ENCODE peak calls at places on chromosomes 12 and 14, in seven cellular contexts. One of them, this sample, is unnamed.

GRCh38 chr14:103084021-103084919 is at the start of gene LBHD2:
- DNase-seq in tibial nerve: no peak
- DNase-seq in transverse colon: no peak
- DNase-seq in A549: no peak
- DNase-seq in endodermal cell: peak; percentile 61
- DNase-seq in psoas muscle: peak; percentile 39
- DNase-seq in iPS DF 6.9: no peak
- DNase-seq in this sample: no peak

GRCh38 chr12:112942572-112942971 is 4.3 kb downstream of the OAS3 start:
- DNase-seq in psoas muscle: no peak
- DNase-seq in tibial nerve: no peak
- DNase-seq in iPS DF 6.9: no peak
- DNase-seq in A549: no peak
- DNase-seq in endodermal cell: no peak
- DNase-seq in transverse colon: no peak
- DNase-seq in this sample: no peak

GRCh38 chr14:87457727-87458126 is 535.3 kb downstream of the GALC start:
- DNase-seq in psoas muscle: no peak
- DNase-seq in tibial nerve: no peak
- DNase-seq in endodermal cell: no peak
- DNase-seq in A549: no peak
- DNase-seq in iPS DF 6.9: no peak
- DNase-seq in transverse colon: no peak
- DNase-seq in this sample: no peak

GRCh38 chr14:105050551-105050897 is 14.7 kb downstream of the GPR132 start:
- DNase-seq in A549: no peak
- DNase-seq in psoas muscle: peak; percentile 60
- DNase-seq in transverse colon: peak; percentile 79
- DNase-seq in iPS DF 6.9: no peak
- DNase-seq in tibial nerve: no peak
- DNase-seq in endodermal cell: no peak
- DNase-seq in this sample: peak; percentile 83

GRCh38 chr14:51776102-51776894 is 84.1 kb upstream of the GNG2 start:
- DNase-seq in endodermal cell: peak; percentile 92
- DNase-seq in psoas muscle: peak; percentile 61
- DNase-seq in tibial nerve: peak; percentile 71
- DNase-seq in transverse colon: peak; percentile 37
- DNase-seq in iPS DF 6.9: peak; percentile 50
- DNase-seq in A549: peak; percentile 75
- DNase-seq in this sample: no peak

GRCh38 chr12:102740157-102741032 is 176.6 kb downstream of the PAH start:
- DNase-seq in iPS DF 6.9: no peak
- DNase-seq in psoas muscle: no peak
- DNase-seq in A549: peak; percentile 12
- DNase-seq in endodermal cell: no peak
- DNase-seq in tibial nerve: no peak
- DNase-seq in transverse colon: no peak
- DNase-seq in this sample: no peak

GRCh38 chr12:31369712-31370521 is 44.0 kb upstream of the SINHCAF start:
- DNase-seq in psoas muscle: no peak
- DNase-seq in tibial nerve: peak; percentile 31
- DNase-seq in transverse colon: peak; percentile 32
- DNase-seq in endodermal cell: peak; percentile 85
- DNase-seq in A549: no peak
- DNase-seq in iPS DF 6.9: no peak
- DNase-seq in this sample: peak; percentile 75

GRCh38 chr12:6057693-6058092 is 66.8 kb downstream of the VWF start:
- DNase-seq in endodermal cell: peak; percentile 97
- DNase-seq in transverse colon: no peak
- DNase-seq in tibial nerve: no peak
- DNase-seq in psoas muscle: no peak
- DNase-seq in A549: no peak
- DNase-seq in iPS DF 6.9: no peak
- DNase-seq in this sample: no peak

GRCh38 chr14:49481099-49481498 is 105.1 kb downstream of the RPS29 start:
- DNase-seq in tibial nerve: no peak
- DNase-seq in A549: no peak
- DNase-seq in transverse colon: no peak
- DNase-seq in psoas muscle: no peak
- DNase-seq in iPS DF 6.9: no peak
- DNase-seq in endodermal cell: no peak
- DNase-seq in this sample: no peak

GRCh38 chr12:11621797-11622423 is 27.6 kb upstream of the ETV6 start:
- DNase-seq in transverse colon: peak; percentile 22
- DNase-seq in A549: no peak
- DNase-seq in endodermal cell: peak; percentile 76
- DNase-seq in iPS DF 6.9: no peak
- DNase-seq in psoas muscle: no peak
- DNase-seq in tibial nerve: no peak
- DNase-seq in this sample: no peak

GRCh38 chr14:80212025-80212402 is 710 bp upstream of the DIO2 start:
- DNase-seq in iPS DF 6.9: no peak
- DNase-seq in psoas muscle: no peak
- DNase-seq in A549: peak; percentile 54
- DNase-seq in tibial nerve: no peak
- DNase-seq in endodermal cell: peak; percentile 53
- DNase-seq in transverse colon: no peak
- DNase-seq in this sample: no peak

GRCh38 chr12:94458882-94459772 is 540 bp downstream of the CEP83 start:
- DNase-seq in transverse colon: no peak
- DNase-seq in endodermal cell: no peak
- DNase-seq in psoas muscle: no peak
- DNase-seq in tibial nerve: peak; percentile 6
- DNase-seq in iPS DF 6.9: no peak
- DNase-seq in A549: peak; percentile 13
- DNase-seq in this sample: no peak

GRCh38 chr12:118436986-118437385 is 60.6 kb downstream of the SUDS3 start:
- DNase-seq in tibial nerve: no peak
- DNase-seq in endodermal cell: peak; percentile 13
- DNase-seq in psoas muscle: no peak
- DNase-seq in iPS DF 6.9: no peak
- DNase-seq in transverse colon: no peak
- DNase-seq in A549: no peak
- DNase-seq in this sample: no peak

GRCh38 chr14:46344327-46344937 is 307.1 kb downstream of the RPL10L start:
- DNase-seq in A549: no peak
- DNase-seq in tibial nerve: no peak
- DNase-seq in iPS DF 6.9: no peak
- DNase-seq in psoas muscle: no peak
- DNase-seq in endodermal cell: peak; percentile 62
- DNase-seq in transverse colon: no peak
- DNase-seq in this sample: no peak

GRCh38 chr12:4978737-4979136 is 64.9 kb upstream of the KCNA5 start:
- DNase-seq in transverse colon: no peak
- DNase-seq in endodermal cell: no peak
- DNase-seq in A549: no peak
- DNase-seq in iPS DF 6.9: no peak
- DNase-seq in tibial nerve: no peak
- DNase-seq in psoas muscle: no peak
- DNase-seq in this sample: no peak

DNA sequence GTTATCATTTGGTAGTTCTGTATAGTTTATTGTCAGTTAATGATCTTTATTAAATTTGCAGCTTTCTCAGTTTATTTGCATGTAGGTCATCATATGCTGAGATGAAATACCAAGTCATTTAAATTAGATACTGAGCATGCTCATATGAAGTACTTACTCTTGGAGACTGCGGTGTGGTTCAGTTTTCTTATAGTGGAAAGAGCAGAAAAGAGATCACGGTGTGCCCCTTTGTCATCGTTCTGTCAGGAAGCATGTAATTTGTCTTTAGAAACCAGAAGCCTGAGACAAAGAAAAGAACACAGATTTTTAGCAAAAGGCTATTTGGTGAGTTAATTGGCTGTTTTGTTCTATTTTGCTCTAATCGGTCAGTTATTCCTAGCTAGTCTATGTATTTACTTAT is 75.6 kb downstream of the PLEKHA5 start:
- DNase-seq in iPS DF 6.9: no peak
- DNase-seq in psoas muscle: no peak
- DNase-seq in tibial nerve: no peak
- DNase-seq in endodermal cell: no peak
- DNase-seq in transverse colon: no peak
- DNase-seq in A549: no peak
- DNase-seq in this sample: no peak
- H3K4me1 ChIP-seq in iPS DF 6.9: peaks cover 2% of the 10 kb centered on the region
- H3K4me1 ChIP-seq in psoas muscle: no peaks in the 10 kb centered on the region
- H3K4me1 ChIP-seq in tibial nerve: no peaks in the 10 kb centered on the region
- H3K4me1 ChIP-seq in endodermal cell: no peaks in the 10 kb centered on the region
- H3K4me1 ChIP-seq in transverse colon: peaks cover 4% of the 10 kb centered on the region
- H3K4me1 ChIP-seq in A549: no peaks in the 10 kb centered on the region
- H3K4me1 ChIP-seq in this sample: peaks cover 28% of the 10 kb centered on the region

GRCh38 chr12:114411081-114411836 is 5.3 kb upstream of the TBX5 start:
- DNase-seq in A549: no peak
- DNase-seq in transverse colon: no peak
- DNase-seq in tibial nerve: no peak
- DNase-seq in iPS DF 6.9: no peak
- DNase-seq in psoas muscle: no peak
- DNase-seq in endodermal cell: no peak
- DNase-seq in this sample: no peak
- H3K27ac ChIP-seq in A549: no peak overlapping the region
- H3K27ac ChIP-seq in transverse colon: no peak overlapping the region
- H3K27ac ChIP-seq in tibial nerve: no peak overlapping the region
- H3K27ac ChIP-seq in iPS DF 6.9: no peak overlapping the region
- H3K27ac ChIP-seq in psoas muscle: no peak overlapping the region
- H3K27ac ChIP-seq in endodermal cell: no peak overlapping the region
- H3K27ac ChIP-seq in this sample: no peak overlapping the region

GRCh38 chr14:93132472-93133065 is 16.8 kb upstream of the ITPK1 start:
- DNase-seq in tibial nerve: peak; percentile 66
- DNase-seq in transverse colon: no peak
- DNase-seq in psoas muscle: no peak
- DNase-seq in endodermal cell: peak; percentile 70
- DNase-seq in iPS DF 6.9: no peak
- DNase-seq in A549: peak; percentile 59
- DNase-seq in this sample: peak; percentile 63

GRCh38 chr14:93133476-93133875 is 17.8 kb upstream of the ITPK1 start:
- DNase-seq in transverse colon: no peak
- DNase-seq in A549: no peak
- DNase-seq in iPS DF 6.9: no peak
- DNase-seq in endodermal cell: no peak
- DNase-seq in tibial nerve: no peak
- DNase-seq in psoas muscle: no peak
- DNase-seq in this sample: no peak

GRCh38 chr14:93136009-93136408 is 20.3 kb upstream of the ITPK1 start:
- DNase-seq in A549: no peak
- DNase-seq in transverse colon: no peak
- DNase-seq in iPS DF 6.9: no peak
- DNase-seq in tibial nerve: no peak
- DNase-seq in endodermal cell: no peak
- DNase-seq in psoas muscle: peak; percentile 48
- DNase-seq in this sample: no peak

GRCh38 chr14:93137864-93138263 is 22.1 kb upstream of the ITPK1 start:
- DNase-seq in endodermal cell: peak; percentile 52
- DNase-seq in transverse colon: peak; percentile 88
- DNase-seq in tibial nerve: no peak
- DNase-seq in iPS DF 6.9: no peak
- DNase-seq in A549: no peak
- DNase-seq in psoas muscle: peak; percentile 65
- DNase-seq in this sample: peak; percentile 91

DNA sequence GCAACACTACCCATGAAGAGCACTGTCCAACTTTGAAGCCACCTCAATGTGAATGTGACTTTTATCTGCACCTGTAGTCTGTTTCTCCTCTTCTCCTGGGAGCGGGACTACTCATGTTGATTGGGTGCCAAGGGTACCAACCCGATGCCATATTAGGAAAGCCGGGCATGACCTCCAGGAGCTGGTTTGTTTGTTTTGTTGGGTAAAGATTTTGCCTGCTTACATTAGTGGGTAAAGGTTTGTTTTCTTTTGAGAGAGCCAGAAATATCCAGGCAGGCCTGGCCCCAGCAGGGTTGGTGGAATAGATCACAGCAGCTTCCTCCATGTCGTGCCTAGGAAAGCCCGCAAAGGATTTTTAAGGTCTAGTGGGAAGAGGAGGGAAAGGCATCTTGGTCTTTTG is 19.7 kb upstream of the ITPK1 start:
- DNase-seq in iPS DF 6.9: no peak
- DNase-seq in transverse colon: no peak
- DNase-seq in A549: no peak
- DNase-seq in endodermal cell: no peak
- DNase-seq in psoas muscle: peak; percentile 8
- DNase-seq in tibial nerve: no peak
- DNase-seq in this sample: peak; percentile 76
- H3K4me1 ChIP-seq in iPS DF 6.9: no peaks in the 10 kb centered on the region
- H3K4me1 ChIP-seq in transverse colon: peaks cover 23% of the 10 kb centered on the region
- H3K4me1 ChIP-seq in A549: peaks cover 22% of the 10 kb centered on the region
- H3K4me1 ChIP-seq in endodermal cell: no peaks in the 10 kb centered on the region
- H3K4me1 ChIP-seq in psoas muscle: no peaks in the 10 kb centered on the region
- H3K4me1 ChIP-seq in tibial nerve: no peaks in the 10 kb centered on the region
- H3K4me1 ChIP-seq in this sample: peaks cover 71% of the 10 kb centered on the region

GRCh38 chr14:32510815-32511214 is 181.7 kb downstream of the AKAP6 start:
- DNase-seq in psoas muscle: no peak
- DNase-seq in endodermal cell: no peak
- DNase-seq in iPS DF 6.9: no peak
- DNase-seq in transverse colon: no peak
- DNase-seq in A549: no peak
- DNase-seq in tibial nerve: no peak
- DNase-seq in this sample: no peak
- H3K27ac ChIP-seq in psoas muscle: peak overlapping the region; percentile 91
- H3K27ac ChIP-seq in endodermal cell: no peak overlapping the region
- H3K27ac ChIP-seq in iPS DF 6.9: no peak overlapping the region
- H3K27ac ChIP-seq in transverse colon: peak overlapping the region; percentile 27
- H3K27ac ChIP-seq in A549: peak overlapping the region; percentile 66
- H3K27ac ChIP-seq in tibial nerve: peak overlapping the region; percentile 46
- H3K27ac ChIP-seq in this sample: no peak overlapping the region

GRCh38 chr12:124678421-124678893 is 111.0 kb upstream of the NCOR2 start:
- DNase-seq in transverse colon: no peak
- DNase-seq in endodermal cell: no peak
- DNase-seq in iPS DF 6.9: no peak
- DNase-seq in tibial nerve: no peak
- DNase-seq in A549: no peak
- DNase-seq in psoas muscle: no peak
- DNase-seq in this sample: no peak
- H3K4me1 ChIP-seq in transverse colon: peaks cover 19% of the 10 kb centered on the region
- H3K4me1 ChIP-seq in endodermal cell: peaks cover 6% of the 10 kb centered on the region
- H3K4me1 ChIP-seq in iPS DF 6.9: peaks cover 4% of the 10 kb centered on the region
- H3K4me1 ChIP-seq in tibial nerve: peaks cover 21% of the 10 kb centered on the region
- H3K4me1 ChIP-seq in A549: peaks cover 44% of the 10 kb centered on the region
- H3K4me1 ChIP-seq in psoas muscle: peaks cover 40% of the 10 kb centered on the region
- H3K4me1 ChIP-seq in this sample: peaks cover 88% of the 10 kb centered on the region

GRCh38 chr12:64566122-64566521 is 44.2 kb upstream of the RASSF3 start:
- DNase-seq in endodermal cell: no peak
- DNase-seq in tibial nerve: no peak
- DNase-seq in psoas muscle: no peak
- DNase-seq in transverse colon: no peak
- DNase-seq in iPS DF 6.9: no peak
- DNase-seq in A549: no peak
- DNase-seq in this sample: no peak

GRCh38 chr12:64569923-64570595 is 40.2 kb upstream of the RASSF3 start:
- DNase-seq in tibial nerve: no peak
- DNase-seq in iPS DF 6.9: no peak
- DNase-seq in endodermal cell: no peak
- DNase-seq in transverse colon: no peak
- DNase-seq in A549: no peak
- DNase-seq in psoas muscle: no peak
- DNase-seq in this sample: no peak

GRCh38 chr12:64568313-64568712 is 42.0 kb upstream of the RASSF3 start:
- DNase-seq in transverse colon: peak; percentile 48
- DNase-seq in iPS DF 6.9: no peak
- DNase-seq in psoas muscle: no peak
- DNase-seq in tibial nerve: no peak
- DNase-seq in A549: no peak
- DNase-seq in endodermal cell: no peak
- DNase-seq in this sample: no peak

GRCh38 chr12:64566882-64567517 is 43.3 kb upstream of the RASSF3 start:
- DNase-seq in iPS DF 6.9: no peak
- DNase-seq in A549: no peak
- DNase-seq in endodermal cell: peak; percentile 64
- DNase-seq in tibial nerve: no peak
- DNase-seq in transverse colon: no peak
- DNase-seq in psoas muscle: no peak
- DNase-seq in this sample: no peak

GRCh38 chr12:64567570-64567969 is 42.7 kb upstream of the RASSF3 start:
- DNase-seq in transverse colon: no peak
- DNase-seq in psoas muscle: no peak
- DNase-seq in A549: no peak
- DNase-seq in endodermal cell: peak; percentile 52
- DNase-seq in tibial nerve: no peak
- DNase-seq in iPS DF 6.9: no peak
- DNase-seq in this sample: no peak
- H3K27ac ChIP-seq in transverse colon: no peak overlapping the region
- H3K27ac ChIP-seq in psoas muscle: no peak overlapping the region
- H3K27ac ChIP-seq in A549: no peak overlapping the region
- H3K27ac ChIP-seq in endodermal cell: no peak overlapping the region
- H3K27ac ChIP-seq in tibial nerve: no peak overlapping the region
- H3K27ac ChIP-seq in iPS DF 6.9: no peak overlapping the region
- H3K27ac ChIP-seq in this sample: no peak overlapping the region